ENCODE peak calls at places on chromosomes 16 and 17, in seven cellular contexts. One of them, this sample, is unnamed.

GRCh38 chr17:78960945-78961344 is 18.8 kb downstream of the LGALS3BP start:
- DNase-seq in fibroblast of lung: peak
- DNase-seq in HS-27A: no peak
- DNase-seq in neuronal stem cell: no peak
- DNase-seq in C1 segment of cervical spinal cord: no peak
- DNase-seq in stimulated activated CD4-positive, alpha-beta T cell treated with anti-CD3 and anti-CD28 coated beads, TNF-alpha, amount 100 ng/mL, for 24 hours: no peak
- DNase-seq in NCI-H460: no peak
- DNase-seq in this sample: peak

GRCh38 chr17:53264730-53265129 is 558.0 kb upstream of the KIF2B start:
- DNase-seq in NCI-H460: no peak
- DNase-seq in neuronal stem cell: no peak
- DNase-seq in stimulated activated CD4-positive, alpha-beta T cell treated with anti-CD3 and anti-CD28 coated beads, TNF-alpha, amount 100 ng/mL, for 24 hours: no peak
- DNase-seq in HS-27A: no peak
- DNase-seq in fibroblast of lung: no peak
- DNase-seq in C1 segment of cervical spinal cord: no peak
- DNase-seq in this sample: no peak

GRCh38 chr16:46687486-46687885 is 1.5 kb downstream of the VPS35 start:
- DNase-seq in neuronal stem cell: no peak
- DNase-seq in C1 segment of cervical spinal cord: no peak
- DNase-seq in HS-27A: no peak
- DNase-seq in NCI-H460: no peak
- DNase-seq in fibroblast of lung: no peak
- DNase-seq in stimulated activated CD4-positive, alpha-beta T cell treated with anti-CD3 and anti-CD28 coated beads, TNF-alpha, amount 100 ng/mL, for 24 hours: no peak
- DNase-seq in this sample: no peak

GRCh38 chr16:66293207-66293735 is 73.2 kb upstream of the CDH5 start:
- DNase-seq in fibroblast of lung: no peak
- DNase-seq in NCI-H460: no peak
- DNase-seq in stimulated activated CD4-positive, alpha-beta T cell treated with anti-CD3 and anti-CD28 coated beads, TNF-alpha, amount 100 ng/mL, for 24 hours: no peak
- DNase-seq in HS-27A: no peak
- DNase-seq in neuronal stem cell: no peak
- DNase-seq in C1 segment of cervical spinal cord: no peak
- DNase-seq in this sample: no peak

GRCh38 chr17:20085283-20085875 is 76.2 kb downstream of the SPECC1 start:
- DNase-seq in C1 segment of cervical spinal cord: no peak
- DNase-seq in neuronal stem cell: no peak
- DNase-seq in stimulated activated CD4-positive, alpha-beta T cell treated with anti-CD3 and anti-CD28 coated beads, TNF-alpha, amount 100 ng/mL, for 24 hours: no peak
- DNase-seq in NCI-H460: no peak
- DNase-seq in fibroblast of lung: peak
- DNase-seq in HS-27A: no peak
- DNase-seq in this sample: no peak

GRCh38 chr16:58723109-58723508 is 11.0 kb downstream of the GOT2 start:
- DNase-seq in NCI-H460: no peak
- DNase-seq in neuronal stem cell: no peak
- DNase-seq in fibroblast of lung: no peak
- DNase-seq in C1 segment of cervical spinal cord: no peak
- DNase-seq in HS-27A: no peak
- DNase-seq in stimulated activated CD4-positive, alpha-beta T cell treated with anti-CD3 and anti-CD28 coated beads, TNF-alpha, amount 100 ng/mL, for 24 hours: no peak
- DNase-seq in this sample: no peak

GRCh38 chr17:15651583-15652110 is 32.1 kb upstream of the FBXW10B start:
- DNase-seq in stimulated activated CD4-positive, alpha-beta T cell treated with anti-CD3 and anti-CD28 coated beads, TNF-alpha, amount 100 ng/mL, for 24 hours: peak
- DNase-seq in C1 segment of cervical spinal cord: peak
- DNase-seq in NCI-H460: peak
- DNase-seq in HS-27A: peak
- DNase-seq in neuronal stem cell: peak
- DNase-seq in fibroblast of lung: peak
- DNase-seq in this sample: peak

GRCh38 chr16:13436641-13437423 is 483.1 kb upstream of the ERCC4 start:
- DNase-seq in HS-27A: no peak
- DNase-seq in C1 segment of cervical spinal cord: no peak
- DNase-seq in fibroblast of lung: peak
- DNase-seq in neuronal stem cell: no peak
- DNase-seq in NCI-H460: no peak
- DNase-seq in stimulated activated CD4-positive, alpha-beta T cell treated with anti-CD3 and anti-CD28 coated beads, TNF-alpha, amount 100 ng/mL, for 24 hours: no peak
- DNase-seq in this sample: no peak

GRCh38 chr16:16073884-16074781 is 124.7 kb downstream of the ABCC1 start:
- DNase-seq in C1 segment of cervical spinal cord: no peak
- DNase-seq in NCI-H460: no peak
- DNase-seq in HS-27A: peak
- DNase-seq in fibroblast of lung: peak
- DNase-seq in stimulated activated CD4-positive, alpha-beta T cell treated with anti-CD3 and anti-CD28 coated beads, TNF-alpha, amount 100 ng/mL, for 24 hours: no peak
- DNase-seq in neuronal stem cell: peak
- DNase-seq in this sample: peak

GRCh38 chr17:83084621-83085056 is 5.2 kb downstream of the METRNL start:
- DNase-seq in neuronal stem cell: no peak
- DNase-seq in C1 segment of cervical spinal cord: no peak
- DNase-seq in HS-27A: no peak
- DNase-seq in fibroblast of lung: no peak
- DNase-seq in stimulated activated CD4-positive, alpha-beta T cell treated with anti-CD3 and anti-CD28 coated beads, TNF-alpha, amount 100 ng/mL, for 24 hours: no peak
- DNase-seq in NCI-H460: no peak
- DNase-seq in this sample: no peak

GRCh38 chr17:63425478-63425877 is 20.6 kb downstream of the CYB561 start:
- DNase-seq in HS-27A: no peak
- DNase-seq in fibroblast of lung: peak
- DNase-seq in stimulated activated CD4-positive, alpha-beta T cell treated with anti-CD3 and anti-CD28 coated beads, TNF-alpha, amount 100 ng/mL, for 24 hours: peak
- DNase-seq in neuronal stem cell: peak
- DNase-seq in NCI-H460: peak
- DNase-seq in C1 segment of cervical spinal cord: peak
- DNase-seq in this sample: peak

GRCh38 chr16:74898667-74899066 is 86.3 kb downstream of the WDR59 start:
- DNase-seq in fibroblast of lung: no peak
- DNase-seq in HS-27A: no peak
- DNase-seq in stimulated activated CD4-positive, alpha-beta T cell treated with anti-CD3 and anti-CD28 coated beads, TNF-alpha, amount 100 ng/mL, for 24 hours: no peak
- DNase-seq in C1 segment of cervical spinal cord: peak
- DNase-seq in NCI-H460: no peak
- DNase-seq in neuronal stem cell: no peak
- DNase-seq in this sample: no peak

GRCh38 chr17:74280093-74280513 is 6.1 kb downstream of the DNAI2 start:
- DNase-seq in HS-27A: no peak
- DNase-seq in NCI-H460: no peak
- DNase-seq in C1 segment of cervical spinal cord: no peak
- DNase-seq in neuronal stem cell: no peak
- DNase-seq in stimulated activated CD4-positive, alpha-beta T cell treated with anti-CD3 and anti-CD28 coated beads, TNF-alpha, amount 100 ng/mL, for 24 hours: peak
- DNase-seq in fibroblast of lung: no peak
- DNase-seq in this sample: no peak

GRCh38 chr17:41635121-41636097 is 11.0 kb upstream of the KRT17 start:
- DNase-seq in NCI-H460: no peak
- DNase-seq in C1 segment of cervical spinal cord: no peak
- DNase-seq in fibroblast of lung: no peak
- DNase-seq in stimulated activated CD4-positive, alpha-beta T cell treated with anti-CD3 and anti-CD28 coated beads, TNF-alpha, amount 100 ng/mL, for 24 hours: no peak
- DNase-seq in HS-27A: no peak
- DNase-seq in neuronal stem cell: no peak
- DNase-seq in this sample: no peak

GRCh38 chr16:8928467-8928957 is 35.2 kb downstream of the USP7 start:
- DNase-seq in NCI-H460: no peak
- DNase-seq in neuronal stem cell: no peak
- DNase-seq in HS-27A: no peak
- DNase-seq in C1 segment of cervical spinal cord: no peak
- DNase-seq in fibroblast of lung: no peak
- DNase-seq in stimulated activated CD4-positive, alpha-beta T cell treated with anti-CD3 and anti-CD28 coated beads, TNF-alpha, amount 100 ng/mL, for 24 hours: peak
- DNase-seq in this sample: peak

GRCh38 chr16:67445441-67445912 is 14.6 kb downstream of the HSD11B2 start:
- DNase-seq in HS-27A: no peak
- DNase-seq in neuronal stem cell: no peak
- DNase-seq in fibroblast of lung: no peak
- DNase-seq in stimulated activated CD4-positive, alpha-beta T cell treated with anti-CD3 and anti-CD28 coated beads, TNF-alpha, amount 100 ng/mL, for 24 hours: no peak
- DNase-seq in C1 segment of cervical spinal cord: no peak
- DNase-seq in NCI-H460: no peak
- DNase-seq in this sample: no peak

GRCh38 chr16:68790130-68790761 is 53.1 kb upstream of the TANGO6 start:
- DNase-seq in C1 segment of cervical spinal cord: no peak
- DNase-seq in stimulated activated CD4-positive, alpha-beta T cell treated with anti-CD3 and anti-CD28 coated beads, TNF-alpha, amount 100 ng/mL, for 24 hours: no peak
- DNase-seq in fibroblast of lung: peak
- DNase-seq in NCI-H460: no peak
- DNase-seq in HS-27A: peak
- DNase-seq in neuronal stem cell: no peak
- DNase-seq in this sample: peak

GRCh38 chr17:17836818-17837379 is at the start of gene SREBF1:
- DNase-seq in HS-27A: no peak
- DNase-seq in stimulated activated CD4-positive, alpha-beta T cell treated with anti-CD3 and anti-CD28 coated beads, TNF-alpha, amount 100 ng/mL, for 24 hours: peak
- DNase-seq in C1 segment of cervical spinal cord: peak
- DNase-seq in fibroblast of lung: peak
- DNase-seq in neuronal stem cell: peak
- DNase-seq in NCI-H460: peak
- DNase-seq in this sample: peak

GRCh38 chr17:74192950-74193781 is 10.3 kb upstream of the RPL38 start:
- DNase-seq in C1 segment of cervical spinal cord: peak
- DNase-seq in stimulated activated CD4-positive, alpha-beta T cell treated with anti-CD3 and anti-CD28 coated beads, TNF-alpha, amount 100 ng/mL, for 24 hours: no peak
- DNase-seq in neuronal stem cell: no peak
- DNase-seq in fibroblast of lung: no peak
- DNase-seq in HS-27A: no peak
- DNase-seq in NCI-H460: no peak
- DNase-seq in this sample: no peak

GRCh38 chr16:63365665-63366064 is 1329.4 kb upstream of the CDH8 start:
- DNase-seq in HS-27A: no peak
- DNase-seq in NCI-H460: no peak
- DNase-seq in stimulated activated CD4-positive, alpha-beta T cell treated with anti-CD3 and anti-CD28 coated beads, TNF-alpha, amount 100 ng/mL, for 24 hours: no peak
- DNase-seq in fibroblast of lung: no peak
- DNase-seq in neuronal stem cell: no peak
- DNase-seq in C1 segment of cervical spinal cord: no peak
- DNase-seq in this sample: no peak

GRCh38 chr17:66782866-66783265 is 52.1 kb upstream of the CACNG5 start:
- DNase-seq in HS-27A: no peak
- DNase-seq in NCI-H460: no peak
- DNase-seq in C1 segment of cervical spinal cord: no peak
- DNase-seq in neuronal stem cell: no peak
- DNase-seq in fibroblast of lung: no peak
- DNase-seq in stimulated activated CD4-positive, alpha-beta T cell treated with anti-CD3 and anti-CD28 coated beads, TNF-alpha, amount 100 ng/mL, for 24 hours: no peak
- DNase-seq in this sample: no peak

GRCh38 chr17:80913928-80914821 is 77.5 kb upstream of the CHMP6 start:
- DNase-seq in C1 segment of cervical spinal cord: no peak
- DNase-seq in HS-27A: no peak
- DNase-seq in neuronal stem cell: no peak
- DNase-seq in stimulated activated CD4-positive, alpha-beta T cell treated with anti-CD3 and anti-CD28 coated beads, TNF-alpha, amount 100 ng/mL, for 24 hours: no peak
- DNase-seq in NCI-H460: no peak
- DNase-seq in fibroblast of lung: no peak
- DNase-seq in this sample: no peak

GRCh38 chr16:1973461-1974156 is 1.8 kb downstream of the TBL3 start:
- DNase-seq in C1 segment of cervical spinal cord: no peak
- DNase-seq in stimulated activated CD4-positive, alpha-beta T cell treated with anti-CD3 and anti-CD28 coated beads, TNF-alpha, amount 100 ng/mL, for 24 hours: no peak
- DNase-seq in HS-27A: no peak
- DNase-seq in neuronal stem cell: no peak
- DNase-seq in NCI-H460: no peak
- DNase-seq in fibroblast of lung: no peak
- DNase-seq in this sample: no peak

GRCh38 chr17:19549746-19550623 is 16.3 kb downstream of the SLC47A1 start:
- DNase-seq in C1 segment of cervical spinal cord: no peak
- DNase-seq in neuronal stem cell: no peak
- DNase-seq in stimulated activated CD4-positive, alpha-beta T cell treated with anti-CD3 and anti-CD28 coated beads, TNF-alpha, amount 100 ng/mL, for 24 hours: no peak
- DNase-seq in fibroblast of lung: no peak
- DNase-seq in HS-27A: no peak
- DNase-seq in NCI-H460: no peak
- DNase-seq in this sample: no peak

GRCh38 chr17:66764559-66764958 is 70.4 kb upstream of the CACNG5 start:
- DNase-seq in C1 segment of cervical spinal cord: no peak
- DNase-seq in fibroblast of lung: no peak
- DNase-seq in neuronal stem cell: no peak
- DNase-seq in HS-27A: no peak
- DNase-seq in NCI-H460: no peak
- DNase-seq in stimulated activated CD4-positive, alpha-beta T cell treated with anti-CD3 and anti-CD28 coated beads, TNF-alpha, amount 100 ng/mL, for 24 hours: no peak
- DNase-seq in this sample: no peak

GRCh38 chr17:51813784-51814174 is 344.7 kb downstream of the CA10 start:
- DNase-seq in C1 segment of cervical spinal cord: no peak
- DNase-seq in NCI-H460: no peak
- DNase-seq in neuronal stem cell: no peak
- DNase-seq in fibroblast of lung: no peak
- DNase-seq in stimulated activated CD4-positive, alpha-beta T cell treated with anti-CD3 and anti-CD28 coated beads, TNF-alpha, amount 100 ng/mL, for 24 hours: no peak
- DNase-seq in HS-27A: no peak
- DNase-seq in this sample: no peak

GRCh38 chr17:48629411-48629759 is 3.2 kb upstream of the HOXB9 start:
- DNase-seq in HS-27A: no peak
- DNase-seq in stimulated activated CD4-positive, alpha-beta T cell treated with anti-CD3 and anti-CD28 coated beads, TNF-alpha, amount 100 ng/mL, for 24 hours: no peak
- DNase-seq in C1 segment of cervical spinal cord: no peak
- DNase-seq in fibroblast of lung: no peak
- DNase-seq in NCI-H460: no peak
- DNase-seq in neuronal stem cell: no peak
- DNase-seq in this sample: no peak

This sample was measured in fibroblast of pulmonary artery.